ENCODE peak calls at places on chromosome 11, in six cellular contexts. S is IMR-90, E is endothelial cell of umbilical vein, T is neuronal stem cell, P is GM23248, D is DND-41. G is an unnamed sample.
A peak's percentile ranks its signal among the peaks of the same experiment; 100 is the strongest.

GRCh38 chr11:66692871-66693331 is 15.2 kb upstream of the RBM4B start:
- DNase-seq in P (no peak), T (no peak), D (no peak), S (no peak), E (no peak), G (no peak)

GRCh38 chr11:119796363-119797060 is 67.5 kb upstream of the NECTIN1 start:
- DNase-seq in P (no peak), S (no peak), D (no peak), T (no peak), E (no peak), G (no peak)

GRCh38 chr11:11987503-11988022 is 20.9 kb downstream of the DKK3 start:
- DNase-seq in T (no peak), S (peak; percentile 78), E (peak; percentile 78), P (peak; percentile 74), D (no peak), G (peak; percentile 51)

GRCh38 chr11:17275376-17276235 is 933 bp upstream of the NUCB2 start:
- DNase-seq in P (peak; percentile 34), D (peak; percentile 71), E (no peak), T (no peak), S (no peak), G (no peak)

GRCh38 chr11:32905028-32905667 is 12.5 kb downstream of the QSER1 start:
- DNase-seq in P (peak; percentile 5), T (no peak), E (no peak), S (peak; percentile 45), D (no peak), G (no peak)

GRCh38 chr11:86067230-86068137 is 1.4 kb downstream of the PICALM start:
- DNase-seq in T (no peak), P (peak; percentile 44), S (no peak), E (peak; percentile 56), D (no peak), G (peak; percentile 81)

GRCh38 chr11:44920451-44920850 is 30.2 kb downstream of the TP53I11 start:
- DNase-seq in T (no peak), D (no peak), S (no peak), P (no peak), E (no peak), G (no peak)

GRCh38 chr11:10605941-10606381 is 37.5 kb upstream of the LYVE1 start:
- DNase-seq in P (peak; percentile 89), T (no peak), E (peak; percentile 77), S (peak; percentile 87), D (no peak), G (no peak)

GRCh38 chr11:2306971-2307732 is 5.3 kb downstream of the TSPAN32 start:
- DNase-seq in T (no peak), D (no peak), P (peak; percentile 22), S (peak; percentile 27), E (no peak), G (no peak)

GRCh38 chr11:1753426-1754305 is 3.3 kb upstream of the IFITM10 start:
- DNase-seq in S (no peak), T (no peak), P (no peak), E (no peak), D (no peak), G (no peak)

GRCh38 chr11:25272214-25272613 is 775.4 kb downstream of the LUZP2 start:
- DNase-seq in E (no peak), D (no peak), P (no peak), T (no peak), S (no peak), G (no peak)

GRCh38 chr11:110497204-110497987 is 67.6 kb downstream of the FDX1 start:
- DNase-seq in D (no peak), T (no peak), S (no peak), P (no peak), E (no peak), G (no peak)

GRCh38 chr11:64006468-64006867 is 20.2 kb downstream of the OTUB1 start:
- DNase-seq in P (no peak), T (no peak), S (no peak), E (no peak), D (no peak), G (no peak)

GRCh38 chr11:70934999-70935768 is 317.2 kb downstream of the SHANK2 start:
- DNase-seq in P (peak; percentile 50), D (no peak), S (peak; percentile 7), E (no peak), T (no peak), G (no peak)

GRCh38 chr11:134120143-134120850 is 51.4 kb downstream of the JAM3 start:
- DNase-seq in P (peak; percentile 97), S (peak; percentile 97), E (peak; percentile 74), D (no peak), T (no peak), G (no peak)

GRCh38 chr11:15976433-15977045 is 379.8 kb downstream of the SOX6 start:
- DNase-seq in T (no peak), S (peak; percentile 74), D (no peak), P (peak; percentile 22), E (no peak), G (no peak)

GRCh38 chr11:16095756-16096155 is 260.6 kb downstream of the SOX6 start:
- DNase-seq in E (no peak), P (no peak), T (no peak), S (no peak), D (no peak), G (peak; percentile 4)

GRCh38 chr11:63892233-63892632 is 24.7 kb downstream of the RCOR2 start:
- DNase-seq in E (no peak), T (no peak), D (no peak), P (peak; percentile 46), S (peak; percentile 57), G (no peak)

GRCh38 chr11:46727952-46728658 is 9.1 kb downstream of the F2 start:
- DNase-seq in E (no peak), S (no peak), P (no peak), T (no peak), D (no peak), G (no peak)

GRCh38 chr11:73968356-73968966 is 14.2 kb downstream of the UCP2 start:
- DNase-seq in T (no peak), P (no peak), D (no peak), S (no peak), E (no peak), G (no peak)

GRCh38 chr11:336666-337002 is 16.0 kb upstream of the IFITM3 start:
- DNase-seq in S (no peak), E (peak; percentile 31), T (no peak), D (no peak), P (no peak), G (no peak)

GRCh38 chr11:57467508-57468157 is 7.3 kb downstream of the RTN4RL2 start:
- DNase-seq in T (no peak), P (no peak), S (no peak), E (no peak), D (no peak), G (no peak)

GRCh38 chr11:125086633-125087296 is 23.7 kb downstream of the SLC37A2 start:
- DNase-seq in T (no peak), P (no peak), D (no peak), S (no peak), E (no peak), G (no peak)

GRCh38 chr11:66649903-66650302 is 11.4 kb downstream of the RBM4 start:
- DNase-seq in S (no peak), E (no peak), T (no peak), P (no peak), D (no peak), G (no peak)

GRCh38 chr11:66336234-66337102 is at the start of gene RIN1:
- DNase-seq in S (peak; percentile 99), E (peak; percentile 85), T (no peak), D (no peak), P (peak; percentile 98), G (peak; percentile 81)

GRCh38 chr11:119990306-119991021 is 147.4 kb downstream of the TRIM29 start:
- DNase-seq in S (no peak), E (no peak), P (peak; percentile 54), T (no peak), D (no peak), G (no peak)

GRCh38 chr11:111976614-111977140 is 39.5 kb downstream of the DIXDC1 start:
- DNase-seq in D (no peak), S (no peak), P (peak; percentile 52), T (peak; percentile 31), E (no peak), G (no peak)
- H3K4me3 ChIP-seq in D (no peak overlapping the region), S (peak overlapping the region; percentile 17), P (peak overlapping the region; percentile 100), T (no peak overlapping the region), E (peak overlapping the region; percentile 61), G (no peak overlapping the region)

GRCh38 chr11:103109818-103110388 is 677 bp downstream of the DYNC2H1 start:
- DNase-seq in D (no peak), P (peak; percentile 49), E (no peak), T (no peak), S (no peak), G (no peak)
- H3K27ac ChIP-seq in D (peak overlapping the region; percentile 53), P (peak overlapping the region; percentile 94), E (no peak overlapping the region), T (peak overlapping the region; percentile 75), S (peak overlapping the region; percentile 79), G (no peak overlapping the region)

GRCh38 chr11:128695539-128696221 is 1.8 kb downstream of the FLI1 start:
- DNase-seq in T (no peak), D (peak; percentile 79), P (peak; percentile 35), S (no peak), E (no peak), G (no peak)
- H3K9ac ChIP-seq in T (no peak overlapping the region), D (peak overlapping the region; percentile 82), P (peak overlapping the region; percentile 98), S (no peak overlapping the region), E (peak overlapping the region; percentile 99), G (no peak overlapping the region)

GRCh38 chr11:96205460-96205809 is 137.6 kb downstream of the MAML2 start:
- DNase-seq in P (peak; percentile 51), D (no peak), T (no peak), E (no peak), S (no peak), G (no peak)

GRCh38 chr11:96204366-96204659 is 138.7 kb downstream of the MAML2 start:
- DNase-seq in P (no peak), S (no peak), T (no peak), D (no peak), E (no peak), G (no peak)

GRCh38 chr11:96204721-96205459 is 138.1 kb downstream of the MAML2 start:
- DNase-seq in E (no peak), T (no peak), S (no peak), D (no peak), P (no peak), G (no peak)

GRCh38 chr11:96211433-96211832 is 131.6 kb downstream of the MAML2 start:
- DNase-seq in P (no peak), D (no peak), S (no peak), T (no peak), E (no peak), G (no peak)

DNA sequence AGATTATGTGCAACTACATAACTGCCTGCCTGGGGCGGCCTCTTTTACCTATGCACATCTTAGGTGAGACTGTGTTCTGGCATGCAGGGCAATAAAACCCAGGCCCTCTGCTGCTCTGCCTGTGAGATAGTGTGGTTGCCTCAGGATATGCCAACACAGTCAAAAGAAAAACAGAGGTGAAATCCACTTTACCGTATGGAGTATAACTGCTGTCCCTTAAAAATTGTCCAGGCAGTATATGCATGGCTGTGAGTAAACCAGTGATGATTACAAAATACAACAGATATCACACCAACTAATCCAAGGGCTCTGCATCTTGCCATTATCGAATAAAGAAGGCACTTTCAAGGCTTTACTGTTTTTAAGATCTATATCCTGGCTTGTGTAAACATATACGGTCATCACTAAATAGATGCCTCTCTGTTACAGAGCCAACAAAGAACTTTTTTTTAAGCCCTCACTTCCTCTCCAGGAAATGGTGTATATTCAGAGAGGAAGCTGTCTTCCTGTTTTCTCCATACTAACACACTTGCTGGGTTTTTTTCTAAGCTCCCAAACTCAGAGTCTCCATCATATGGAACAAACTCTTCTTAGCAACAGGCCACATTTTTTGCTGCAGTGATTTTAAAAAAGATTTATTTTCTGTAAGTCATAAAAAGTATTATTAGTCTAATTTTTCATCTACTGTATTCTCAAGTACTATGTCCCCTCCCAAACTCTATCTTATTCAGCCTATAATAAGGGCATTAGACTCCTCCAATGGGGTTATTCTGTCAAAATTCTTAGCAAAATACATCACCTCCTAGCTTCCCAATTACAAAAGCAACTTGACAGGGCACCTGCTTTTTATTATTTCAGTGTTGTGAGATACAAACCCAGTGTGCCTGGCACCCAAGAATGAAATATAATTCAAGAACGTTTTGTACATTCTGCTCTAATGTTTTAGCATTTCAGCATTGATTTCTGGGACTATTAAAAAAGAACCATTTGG is 135.2 kb downstream of the MAML2 start:
- DNase-seq in S (peak; percentile 41), D (peak; percentile 41), E (peak; percentile 89), P (peak; percentile 8), T (no peak), G (no peak)
- H3K4me3 ChIP-seq in S (no peak overlapping the region), D (peak overlapping the region; percentile 28), E (no peak overlapping the region), P (no peak overlapping the region), T (no peak overlapping the region), G (no peak overlapping the region)

G was measured in Karpas-422.